ENCODE peak calls at places on chromosomes 16 and 17, in four cellular contexts. M is hepatocyte, Y is PC-9, Z is choroid plexus epithelial cell. H is an unnamed sample.

GRCh38 chr17:65287040-65287439 is 149.9 kb downstream of the RGS9 start:
- DNase-seq in M (no peak), Z (peak), Y (no peak), H (no peak)

GRCh38 chr17:54982399-54982798 is 13.8 kb downstream of the STXBP4 start:
- DNase-seq in Y (no peak), Z (peak), M (no peak), H (no peak)

GRCh38 chr16:23905027-23905426 is 69.2 kb downstream of the PRKCB start:
- DNase-seq in Y (peak), M (peak), Z (peak), H (peak)

GRCh38 chr17:17538417-17539391 is 42.5 kb upstream of the RASD1 start:
- DNase-seq in Z (peak), Y (peak), M (peak), H (no peak)

GRCh38 chr17:81534157-81535006 is 6.2 kb downstream of the FSCN2 start:
- DNase-seq in Z (no peak), Y (no peak), M (no peak), H (no peak)

GRCh38 chr16:74455213-74455612 is 33.9 kb upstream of the CLEC18B start:
- DNase-seq in Z (peak), M (no peak), Y (no peak), H (no peak)

GRCh38 chr17:16922386-16923096 is 49.4 kb downstream of the TNFRSF13B start:
- DNase-seq in Z (peak), Y (no peak), M (no peak), H (peak)

GRCh38 chr17:43398724-43399595 is at the start of gene ARL4D:
- DNase-seq in M (peak), Z (peak), Y (peak), H (peak)

GRCh38 chr16:11794447-11794846 is 2.6 kb downstream of the ZC3H7A start:
- DNase-seq in M (no peak), Y (no peak), Z (no peak), H (no peak)

GRCh38 chr17:11797803-11798202 is 199.5 kb downstream of the ZNF18 start:
- DNase-seq in M (no peak), Z (no peak), Y (no peak), H (no peak)

GRCh38 chr16:75506567-75506966 is 11.3 kb upstream of the CHST6 start:
- DNase-seq in Y (peak), Z (peak), M (no peak), H (no peak)

GRCh38 chr17:48565024-48565558 is 13.1 kb downstream of the HOXB4 start:
- DNase-seq in Z (no peak), Y (no peak), M (no peak), H (no peak)
- H3K4me3 ChIP-seq in Z (no peak), Y (no peak), M (no peak), H (no peak)

GRCh38 chr16:9522589-9522988 is 431.1 kb downstream of the HAPSTR1 start:
- DNase-seq in Z (no peak), Y (no peak), M (no peak), H (no peak)
- H3K4me3 ChIP-seq in Z (no peak), Y (no peak), M (no peak), H (no peak)

DNA sequence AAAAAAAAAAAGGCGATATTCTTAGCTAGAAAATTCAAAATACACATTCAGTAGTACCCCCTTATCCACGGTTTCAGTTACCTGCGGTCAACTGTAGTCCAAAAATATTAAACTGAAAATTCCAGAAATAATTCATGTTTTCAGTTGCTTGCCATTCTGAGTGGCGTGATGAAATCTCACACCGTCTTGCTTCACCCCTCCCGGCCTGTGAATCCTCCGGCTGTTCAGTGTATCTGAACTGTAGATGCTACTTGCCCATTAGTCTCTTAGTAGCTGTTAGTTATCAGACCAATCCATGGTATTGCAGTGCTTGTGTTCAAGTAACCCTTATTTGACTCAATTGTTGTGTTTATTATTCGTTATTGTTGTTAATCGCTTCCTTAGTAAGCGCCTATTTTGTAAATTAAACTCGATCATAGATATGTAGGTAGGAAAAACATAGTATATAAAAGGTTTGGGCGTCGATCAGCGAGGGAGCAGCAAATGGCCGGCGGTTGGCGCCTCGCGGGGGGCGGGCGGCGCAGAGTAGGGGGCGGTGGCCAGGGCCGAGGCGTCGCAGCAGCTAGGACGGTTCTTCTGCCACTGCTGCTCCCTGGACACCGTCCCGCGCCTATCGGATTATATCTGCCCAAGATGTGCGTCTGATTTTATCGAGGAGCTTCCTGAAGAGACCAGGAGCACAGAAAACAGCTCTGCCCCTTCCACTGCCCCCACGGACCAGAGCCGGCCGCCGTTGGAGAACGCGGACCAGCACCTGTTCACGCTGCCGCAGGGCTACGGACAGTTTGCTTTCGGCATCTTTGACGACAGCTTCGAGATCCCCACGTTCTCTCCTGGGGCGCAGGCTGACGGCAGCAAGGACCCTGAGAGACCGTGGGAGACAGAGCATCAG is 39.8 kb upstream of the AKAP1 start:
- DNase-seq in Z (no peak), Y (no peak), M (no peak), H (peak)
- H3K4me3 ChIP-seq in Z (no peak), Y (no peak), M (no peak), H (no peak)

GRCh38 chr17:1976000-1976682 is 49.0 kb downstream of the RTN4RL1 start:
- DNase-seq in M (no peak), Z (no peak), Y (no peak), H (no peak)
- H3K4me3 ChIP-seq in M (no peak), Z (no peak), Y (no peak), H (no peak)

GRCh38 chr16:3536271-3536671 is 35.5 kb downstream of the CLUAP1 start:
- DNase-seq in Y (no peak), M (no peak), Z (peak), H (no peak)
- H3K4me3 ChIP-seq in Y (no peak), M (no peak), Z (no peak), H (no peak)

H was measured in H7.